ENCODE peak calls at places on chromosomes 1 and 21, in five cellular contexts. One of them, this sample, is unnamed.

GRCh38 chr1:156608036-156608674 is 6.9 kb upstream of the GPATCH4 start:
- DNase-seq in heart left ventricle: peak; percentile 63
- DNase-seq in CD8-positive, alpha-beta T cell: peak; percentile 54
- DNase-seq in body of pancreas: peak; percentile 54
- DNase-seq in PC-9: peak; percentile 43
- DNase-seq in this sample: peak; percentile 49

GRCh38 chr1:228863776-228864175 is 128.5 kb downstream of the RHOU start:
- DNase-seq in body of pancreas: no peak
- DNase-seq in PC-9: no peak
- DNase-seq in CD8-positive, alpha-beta T cell: no peak
- DNase-seq in heart left ventricle: no peak
- DNase-seq in this sample: no peak

GRCh38 chr21:32172106-32172505 is 106.7 kb downstream of the MIS18A start:
- DNase-seq in CD8-positive, alpha-beta T cell: no peak
- DNase-seq in body of pancreas: no peak
- DNase-seq in heart left ventricle: no peak
- DNase-seq in PC-9: no peak
- DNase-seq in this sample: no peak

GRCh38 chr21:33964706-33965325 is 49.2 kb upstream of the ATP5PO start:
- DNase-seq in PC-9: no peak
- DNase-seq in heart left ventricle: no peak
- DNase-seq in CD8-positive, alpha-beta T cell: no peak
- DNase-seq in body of pancreas: no peak
- DNase-seq in this sample: no peak

GRCh38 chr1:24117722-24118409 is 5.9 kb upstream of the MYOM3 start:
- DNase-seq in body of pancreas: peak; percentile 37
- DNase-seq in CD8-positive, alpha-beta T cell: no peak
- DNase-seq in PC-9: peak; percentile 79
- DNase-seq in heart left ventricle: peak; percentile 15
- DNase-seq in this sample: no peak

GRCh38 chr1:75310067-75310466 is 175.9 kb downstream of the LHX8 start:
- DNase-seq in heart left ventricle: no peak
- DNase-seq in CD8-positive, alpha-beta T cell: no peak
- DNase-seq in PC-9: no peak
- DNase-seq in body of pancreas: no peak
- DNase-seq in this sample: peak; percentile 36

GRCh38 chr1:61327436-61327835 is 245.1 kb downstream of the NFIA start:
- DNase-seq in CD8-positive, alpha-beta T cell: no peak
- DNase-seq in heart left ventricle: no peak
- DNase-seq in body of pancreas: no peak
- DNase-seq in PC-9: no peak
- DNase-seq in this sample: no peak

GRCh38 chr1:157033357-157033876 is 12.1 kb downstream of the ARHGEF11 start:
- DNase-seq in PC-9: no peak
- DNase-seq in heart left ventricle: no peak
- DNase-seq in body of pancreas: no peak
- DNase-seq in CD8-positive, alpha-beta T cell: no peak
- DNase-seq in this sample: no peak

GRCh38 chr1:201756411-201756810 is 72.5 kb upstream of the IPO9 start:
- DNase-seq in PC-9: no peak
- DNase-seq in CD8-positive, alpha-beta T cell: no peak
- DNase-seq in body of pancreas: no peak
- DNase-seq in heart left ventricle: no peak
- DNase-seq in this sample: no peak

GRCh38 chr1:37575692-37576091 is 19.0 kb downstream of the DNALI1 start:
- DNase-seq in body of pancreas: no peak
- DNase-seq in PC-9: no peak
- DNase-seq in CD8-positive, alpha-beta T cell: no peak
- DNase-seq in heart left ventricle: no peak
- DNase-seq in this sample: no peak

GRCh38 chr21:45846373-45847160 is 135.0 kb upstream of the COL6A1 start:
- DNase-seq in PC-9: no peak
- DNase-seq in CD8-positive, alpha-beta T cell: no peak
- DNase-seq in body of pancreas: no peak
- DNase-seq in heart left ventricle: peak; percentile 57
- DNase-seq in this sample: peak; percentile 37

GRCh38 chr1:58790313-58790712 is 6.5 kb upstream of the JUN start:
- DNase-seq in CD8-positive, alpha-beta T cell: no peak
- DNase-seq in body of pancreas: no peak
- DNase-seq in PC-9: no peak
- DNase-seq in heart left ventricle: no peak
- DNase-seq in this sample: no peak

GRCh38 chr1:36096500-36097412 is 8.1 kb downstream of the ADPRS start:
- DNase-seq in CD8-positive, alpha-beta T cell: no peak
- DNase-seq in body of pancreas: no peak
- DNase-seq in PC-9: peak; percentile 19
- DNase-seq in heart left ventricle: no peak
- DNase-seq in this sample: no peak

GRCh38 chr1:202016717-202017384 is 6.5 kb downstream of the ELF3 start:
- DNase-seq in CD8-positive, alpha-beta T cell: no peak
- DNase-seq in body of pancreas: no peak
- DNase-seq in PC-9: no peak
- DNase-seq in heart left ventricle: no peak
- DNase-seq in this sample: no peak

GRCh38 chr1:151756291-151756690 is 7.0 kb downstream of the MRPL9 start:
- DNase-seq in PC-9: no peak
- DNase-seq in body of pancreas: no peak
- DNase-seq in heart left ventricle: no peak
- DNase-seq in CD8-positive, alpha-beta T cell: no peak
- DNase-seq in this sample: no peak

GRCh38 chr1:66732407-66733166 is 19.7 kb upstream of the DYNLT5 start:
- DNase-seq in PC-9: no peak
- DNase-seq in heart left ventricle: no peak
- DNase-seq in body of pancreas: no peak
- DNase-seq in CD8-positive, alpha-beta T cell: no peak
- DNase-seq in this sample: no peak

GRCh38 chr1:22142315-22143064 is 407 bp downstream of the WNT4 start:
- DNase-seq in CD8-positive, alpha-beta T cell: no peak
- DNase-seq in body of pancreas: no peak
- DNase-seq in PC-9: peak; percentile 35
- DNase-seq in heart left ventricle: no peak
- DNase-seq in this sample: no peak

GRCh38 chr1:226132731-226133503 is 53.6 kb downstream of the ACBD3 start:
- DNase-seq in body of pancreas: no peak
- DNase-seq in PC-9: peak; percentile 78
- DNase-seq in heart left ventricle: no peak
- DNase-seq in CD8-positive, alpha-beta T cell: no peak
- DNase-seq in this sample: no peak

GRCh38 chr1:108685524-108685923 is 6.6 kb upstream of the PRPF38B start:
- DNase-seq in body of pancreas: no peak
- DNase-seq in CD8-positive, alpha-beta T cell: no peak
- DNase-seq in PC-9: no peak
- DNase-seq in heart left ventricle: no peak
- DNase-seq in this sample: no peak

GRCh38 chr1:3610165-3610822 is 1.0 kb downstream of the MEGF6 start:
- DNase-seq in heart left ventricle: no peak
- DNase-seq in CD8-positive, alpha-beta T cell: no peak
- DNase-seq in PC-9: no peak
- DNase-seq in body of pancreas: no peak
- DNase-seq in this sample: no peak

GRCh38 chr1:36782785-36783184 is 251.5 kb downstream of the GRIK3 start:
- DNase-seq in CD8-positive, alpha-beta T cell: no peak
- DNase-seq in body of pancreas: no peak
- DNase-seq in heart left ventricle: no peak
- DNase-seq in PC-9: no peak
- DNase-seq in this sample: no peak

GRCh38 chr1:29200905-29201594 is 19.4 kb upstream of the SRSF4 start:
- DNase-seq in heart left ventricle: no peak
- DNase-seq in CD8-positive, alpha-beta T cell: no peak
- DNase-seq in body of pancreas: no peak
- DNase-seq in PC-9: no peak
- DNase-seq in this sample: no peak

GRCh38 chr1:205318231-205318991 is 3.1 kb downstream of the NUAK2 start:
- DNase-seq in body of pancreas: no peak
- DNase-seq in heart left ventricle: no peak
- DNase-seq in PC-9: no peak
- DNase-seq in CD8-positive, alpha-beta T cell: no peak
- DNase-seq in this sample: no peak

GRCh38 chr1:145690587-145691558 is 16.3 kb downstream of the PDZK1 start:
- DNase-seq in heart left ventricle: no peak
- DNase-seq in body of pancreas: no peak
- DNase-seq in PC-9: no peak
- DNase-seq in CD8-positive, alpha-beta T cell: peak; percentile 24
- DNase-seq in this sample: peak; percentile 76

GRCh38 chr1:25906644-25907300 is 553 bp upstream of the STMN1 start:
- DNase-seq in CD8-positive, alpha-beta T cell: no peak
- DNase-seq in body of pancreas: no peak
- DNase-seq in PC-9: no peak
- DNase-seq in heart left ventricle: no peak
- DNase-seq in this sample: no peak

DNA sequence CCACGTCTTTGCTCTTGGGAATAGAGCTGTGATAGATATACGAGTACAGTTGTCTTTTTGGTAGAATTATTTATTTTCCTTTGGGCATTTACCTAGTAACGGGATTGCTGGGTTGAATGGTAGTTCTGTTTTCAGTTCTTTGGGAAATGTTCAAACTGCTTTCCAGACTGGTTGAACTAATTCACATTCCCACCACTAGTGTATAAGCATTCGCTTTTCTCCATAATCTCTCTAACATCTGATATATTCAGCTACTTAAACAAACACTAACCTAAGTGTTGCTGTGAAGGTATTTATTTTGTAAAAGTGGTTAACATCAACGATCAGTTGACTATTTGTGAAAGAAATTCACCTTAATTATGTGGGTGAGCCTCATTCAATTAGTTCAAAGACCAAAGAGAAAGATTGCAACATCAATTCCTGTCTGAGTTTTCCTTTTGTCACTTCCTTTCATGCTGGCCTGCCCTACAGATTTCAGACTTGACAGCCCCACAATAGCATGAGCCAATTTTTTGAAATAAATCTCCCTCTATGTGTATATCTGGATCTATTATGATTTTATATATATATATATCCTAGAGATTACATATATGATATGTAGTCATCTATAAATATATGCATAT is 26.7 kb upstream of the DUSP10 start:
- DNase-seq in body of pancreas: no peak
- DNase-seq in heart left ventricle: no peak
- DNase-seq in PC-9: no peak
- DNase-seq in CD8-positive, alpha-beta T cell: no peak
- DNase-seq in this sample: no peak
- TF ChIP-seq CTCF in body of pancreas: no peak
- TF ChIP-seq CTCF in heart left ventricle: no peak
- TF ChIP-seq CTCF in PC-9: no peak
- TF ChIP-seq CTCF in CD8-positive, alpha-beta T cell: no peak
- TF ChIP-seq CTCF in this sample: no peak

GRCh38 chr1:54126271-54126815 is 26.5 kb downstream of the CDCP2 start:
- DNase-seq in CD8-positive, alpha-beta T cell: no peak
- DNase-seq in body of pancreas: peak; percentile 33
- DNase-seq in heart left ventricle: no peak
- DNase-seq in PC-9: no peak
- DNase-seq in this sample: no peak

GRCh38 chr1:54124906-54125305 is 27.9 kb downstream of the CDCP2 start:
- DNase-seq in body of pancreas: no peak
- DNase-seq in heart left ventricle: no peak
- DNase-seq in CD8-positive, alpha-beta T cell: no peak
- DNase-seq in PC-9: no peak
- DNase-seq in this sample: no peak

GRCh38 chr1:54129858-54130257 is 22.9 kb downstream of the CDCP2 start:
- DNase-seq in CD8-positive, alpha-beta T cell: no peak
- DNase-seq in PC-9: no peak
- DNase-seq in body of pancreas: no peak
- DNase-seq in heart left ventricle: no peak
- DNase-seq in this sample: no peak

GRCh38 chr1:54125671-54126070 is 27.1 kb downstream of the CDCP2 start:
- DNase-seq in body of pancreas: peak; percentile 64
- DNase-seq in heart left ventricle: peak; percentile 47
- DNase-seq in PC-9: peak; percentile 33
- DNase-seq in CD8-positive, alpha-beta T cell: no peak
- DNase-seq in this sample: no peak

GRCh38 chr1:54127594-54127993 is 25.2 kb downstream of the CDCP2 start:
- DNase-seq in heart left ventricle: no peak
- DNase-seq in PC-9: no peak
- DNase-seq in CD8-positive, alpha-beta T cell: no peak
- DNase-seq in body of pancreas: no peak
- DNase-seq in this sample: no peak
- H3K4me3 ChIP-seq in heart left ventricle: no peak overlapping the region
- H3K4me3 ChIP-seq in PC-9: no peak overlapping the region
- H3K4me3 ChIP-seq in CD8-positive, alpha-beta T cell: no peak overlapping the region
- H3K4me3 ChIP-seq in body of pancreas: no peak overlapping the region
- H3K4me3 ChIP-seq in this sample: no peak overlapping the region

DNA sequence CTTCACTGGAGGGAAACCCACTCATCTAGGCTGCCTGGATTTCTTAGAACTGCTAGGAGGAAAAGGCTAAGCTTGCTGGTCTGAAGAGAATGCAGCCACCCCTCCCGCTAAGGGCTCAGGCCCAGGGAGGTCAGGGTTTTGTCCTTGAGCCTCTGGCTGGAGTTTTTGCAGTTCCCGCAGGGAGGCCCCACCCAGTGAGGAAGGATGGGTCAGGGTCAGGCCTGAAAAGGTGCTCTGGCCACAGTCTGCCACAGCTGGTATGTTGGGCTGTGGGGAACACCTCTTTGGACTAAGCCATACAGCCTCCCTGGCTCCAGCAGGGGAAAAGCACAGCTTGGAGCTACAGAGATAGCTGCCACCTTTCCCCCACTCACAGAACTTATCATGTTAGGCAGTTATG is 71.4 kb upstream of the PAPPA2 start:
- DNase-seq in CD8-positive, alpha-beta T cell: no peak
- DNase-seq in heart left ventricle: no peak
- DNase-seq in PC-9: no peak
- DNase-seq in body of pancreas: no peak
- DNase-seq in this sample: no peak
- TF ChIP-seq CTCF in CD8-positive, alpha-beta T cell: no peak
- TF ChIP-seq CTCF in heart left ventricle: no peak
- TF ChIP-seq CTCF in PC-9: no peak
- TF ChIP-seq CTCF in body of pancreas: no peak
- TF ChIP-seq CTCF in this sample: no peak

GRCh38 chr21:36141513-36141925 is 6.6 kb downstream of the CBR3 start:
- DNase-seq in CD8-positive, alpha-beta T cell: peak; percentile 74
- DNase-seq in PC-9: peak; percentile 91
- DNase-seq in heart left ventricle: peak; percentile 72
- DNase-seq in body of pancreas: peak; percentile 91
- DNase-seq in this sample: peak; percentile 68

GRCh38 chr21:36149788-36150187 is 6.8 kb upstream of the DOP1B start:
- DNase-seq in heart left ventricle: no peak
- DNase-seq in body of pancreas: no peak
- DNase-seq in PC-9: no peak
- DNase-seq in CD8-positive, alpha-beta T cell: no peak
- DNase-seq in this sample: no peak

GRCh38 chr21:36147891-36148290 is 8.7 kb upstream of the DOP1B start:
- DNase-seq in CD8-positive, alpha-beta T cell: no peak
- DNase-seq in PC-9: no peak
- DNase-seq in heart left ventricle: no peak
- DNase-seq in body of pancreas: no peak
- DNase-seq in this sample: no peak

GRCh38 chr21:36148886-36149285 is 7.7 kb upstream of the DOP1B start:
- DNase-seq in CD8-positive, alpha-beta T cell: no peak
- DNase-seq in body of pancreas: no peak
- DNase-seq in heart left ventricle: no peak
- DNase-seq in PC-9: no peak
- DNase-seq in this sample: no peak

DNA sequence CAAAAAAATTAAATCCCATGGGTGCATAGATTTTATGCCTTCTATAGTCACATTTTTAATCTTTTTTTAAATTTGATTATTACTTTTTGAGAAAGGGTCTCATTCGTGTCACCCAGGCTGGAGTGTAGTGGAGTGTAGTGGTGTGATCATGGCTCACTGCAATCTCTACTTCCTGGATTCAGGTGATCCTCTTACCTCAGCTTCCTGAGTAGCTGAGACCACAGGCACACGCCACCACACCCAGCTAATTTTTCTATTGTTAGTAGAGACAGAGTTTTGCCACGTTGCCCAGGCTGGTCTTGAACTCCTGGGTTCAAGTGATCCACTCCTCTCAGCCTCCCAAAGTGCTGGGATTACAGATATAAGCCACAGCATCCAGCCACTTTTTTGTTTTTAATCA is 10.4 kb downstream of the CBR3 start:
- DNase-seq in heart left ventricle: no peak
- DNase-seq in CD8-positive, alpha-beta T cell: no peak
- DNase-seq in body of pancreas: no peak
- DNase-seq in PC-9: no peak
- DNase-seq in this sample: no peak
- H3K4me3 ChIP-seq in heart left ventricle: no peak overlapping the region
- H3K4me3 ChIP-seq in CD8-positive, alpha-beta T cell: no peak overlapping the region
- H3K4me3 ChIP-seq in body of pancreas: no peak overlapping the region
- H3K4me3 ChIP-seq in PC-9: no peak overlapping the region
- H3K4me3 ChIP-seq in this sample: no peak overlapping the region

This sample was measured in astrocyte of the cerebellum.